ENCODE peak calls at places on chromosomes 12 and 14, in ten cellular contexts. H is GM12891, T is uterus, L is HCT116, G is ovary, R is gastrocnemius medialis, A is spleen, V is heart left ventricle, B is H1, O is IMR-90. M is an unnamed sample.
A peak's percentile ranks its signal among the peaks of the same experiment; 100 is the strongest.

GRCh38 chr14:98952595-98953325 is 319.2 kb downstream of the BCL11B start:
- DNase-seq in O (no peak), G (no peak), H (no peak), A (no peak), B (no peak), R (no peak), L (peak; percentile 23), V (no peak), T (no peak), M (peak; percentile 58)

GRCh38 chr14:90088160-90088559 is 26.4 kb downstream of the KCNK13 start:
- DNase-seq in O (no peak), V (no peak), G (no peak), A (no peak), B (no peak), H (no peak), L (no peak), T (no peak), R (no peak), M (no peak)

GRCh38 chr12:63822352-63822751 is 22.1 kb upstream of the SRGAP1 start:
- DNase-seq in A (no peak), R (no peak), V (no peak), T (no peak), L (no peak), B (no peak), O (peak; percentile 82), H (no peak), G (no peak), M (no peak)

GRCh38 chr14:96184737-96185136 is 19.9 kb upstream of the BDKRB2 start:
- DNase-seq in H (no peak), G (no peak), V (no peak), R (no peak), L (no peak), A (no peak), T (no peak), O (peak; percentile 55), B (no peak), M (no peak)

GRCh38 chr14:43548368-43548767 is 958.7 kb downstream of the FSCB start:
- DNase-seq in V (no peak), H (no peak), B (no peak), A (no peak), O (no peak), L (no peak), G (no peak), T (no peak), R (no peak), M (no peak)

GRCh38 chr12:120835657-120836056 is 68.5 kb downstream of the SPPL3 start:
- DNase-seq in B (no peak), H (no peak), L (no peak), R (no peak), V (no peak), T (no peak), O (no peak), A (no peak), G (no peak), M (no peak)

GRCh38 chr12:96093543-96094196 is 58.3 kb upstream of the LTA4H start:
- DNase-seq in B (no peak), T (no peak), A (no peak), L (no peak), O (no peak), V (no peak), R (no peak), G (no peak), H (no peak), M (no peak)

GRCh38 chr12:86429824-86430223 is 173.6 kb upstream of the MGAT4C start:
- DNase-seq in A (no peak), B (no peak), O (no peak), T (no peak), L (no peak), H (no peak), V (no peak), R (no peak), G (no peak), M (no peak)

GRCh38 chr12:13425766-13426165 is 229.2 kb downstream of the EMP1 start:
- DNase-seq in G (no peak), L (no peak), V (no peak), H (no peak), R (no peak), O (peak; percentile 64), B (no peak), T (no peak), A (no peak), M (peak; percentile 14)

GRCh38 chr12:65823481-65824313 is 586 bp upstream of the HMGA2 start:
- DNase-seq in L (peak; percentile 74), H (no peak), O (peak; percentile 58), R (no peak), G (peak; percentile 51), T (peak; percentile 17), B (no peak), V (peak; percentile 52), A (peak; percentile 74), M (peak; percentile 63)

DNA sequence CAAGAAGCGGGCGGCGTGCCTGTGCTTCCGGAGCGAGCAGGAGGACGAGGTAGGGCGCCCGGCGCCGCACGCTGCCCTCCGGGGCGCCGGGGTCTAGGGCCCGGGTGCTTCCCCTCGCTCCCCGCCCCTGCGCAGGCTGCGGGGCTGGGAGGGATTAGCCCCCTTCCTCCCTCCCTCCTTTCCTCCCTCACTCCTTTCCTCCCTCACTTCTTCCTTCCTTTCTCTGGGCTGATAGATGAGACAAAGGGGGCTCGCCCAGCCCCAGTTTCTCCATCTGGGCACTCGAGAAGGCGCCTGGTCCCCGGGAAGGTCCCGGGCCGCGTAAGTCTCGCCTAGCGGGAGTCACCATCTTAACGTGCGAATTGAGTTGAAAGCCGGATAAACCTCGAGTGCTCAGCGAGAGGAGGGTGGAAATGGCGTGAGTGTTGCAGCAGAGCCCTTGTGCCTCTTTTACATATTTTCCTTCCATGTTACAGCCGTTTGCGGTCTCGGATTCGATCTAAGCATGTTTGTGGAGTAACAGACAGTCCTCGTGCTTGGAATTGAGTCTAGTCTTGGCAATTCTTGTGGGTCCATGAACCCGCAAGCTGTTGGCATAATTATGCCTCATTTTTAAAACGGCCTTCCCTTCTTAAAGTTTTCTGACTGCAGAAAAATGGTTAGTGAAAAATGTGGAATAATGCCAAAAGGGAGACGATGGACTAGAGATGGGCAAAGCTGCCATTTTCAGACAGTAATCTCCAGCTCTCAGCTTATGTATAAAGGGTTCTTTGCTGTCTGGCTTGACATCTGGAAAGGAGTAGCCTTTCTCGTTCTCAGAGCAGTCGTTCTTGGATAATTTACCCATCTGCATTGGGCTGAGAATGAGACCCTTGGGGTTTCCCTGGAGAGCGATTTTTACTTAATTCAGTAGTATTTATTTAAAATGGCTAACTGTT is 917 bp downstream of the NUDT4 start:
- DNase-seq in V (peak; percentile 50), R (no peak), B (no peak), A (peak; percentile 87), H (peak; percentile 43), L (no peak), O (peak; percentile 72), G (peak; percentile 63), T (peak; percentile 40), M (peak; percentile 48)
- TF ChIP-seq POLR2A in V (peak; percentile 17), R (no peak), B (no peak), A (no peak), H (peak; percentile 34), L (no peak), O (peak; percentile 60), G (no peak), T (no peak), M (no peak)

GRCh38 chr12:95003921-95004272 is 400 bp upstream of the NDUFA12 start:
- DNase-seq in G (peak; percentile 37), H (no peak), B (no peak), R (no peak), O (no peak), A (no peak), T (no peak), L (no peak), V (peak; percentile 28), M (no peak)

GRCh38 chr12:95004610-95005009 is 1.1 kb upstream of the NDUFA12 start:
- DNase-seq in T (no peak), B (no peak), O (peak; percentile 24), H (no peak), L (no peak), R (no peak), G (no peak), V (no peak), A (no peak), M (no peak)

GRCh38 chr12:95006206-95006605 is 2.7 kb upstream of the NDUFA12 start:
- DNase-seq in B (no peak), O (no peak), L (no peak), A (no peak), R (no peak), G (no peak), H (no peak), V (no peak), T (no peak), M (no peak)

GRCh38 chr12:95002754-95003153 is 743 bp downstream of the NDUFA12 start:
- DNase-seq in A (no peak), L (no peak), O (no peak), H (no peak), B (no peak), T (no peak), G (no peak), V (no peak), R (no peak), M (no peak)

GRCh38 chr12:95003213-95003920 is at the start of gene NDUFA12:
- DNase-seq in H (peak; percentile 72), O (peak; percentile 96), A (peak; percentile 99), V (peak; percentile 98), L (peak; percentile 94), G (peak; percentile 96), T (peak; percentile 95), B (peak; percentile 96), R (peak; percentile 91), M (peak; percentile 77)
- TF ChIP-seq POLR2A in H (peak; percentile 96), O (peak; percentile 81), A (no peak), V (peak; percentile 87), L (peak; percentile 91), G (peak; percentile 52), T (peak; percentile 44), B (peak; percentile 96), R (peak; percentile 81), M (peak; percentile 86)

GRCh38 chr14:104342435-104343293 is 204.3 kb downstream of the KIF26A start:
- DNase-seq in R (no peak), A (no peak), B (no peak), T (no peak), V (no peak), H (no peak), L (no peak), G (peak; percentile 43), O (no peak), M (no peak)
- TF ChIP-seq POLR2A in R (no peak), A (no peak), B (no peak), T (no peak), V (no peak), H (no peak), L (no peak), G (no peak), O (no peak), M (no peak)

DNA sequence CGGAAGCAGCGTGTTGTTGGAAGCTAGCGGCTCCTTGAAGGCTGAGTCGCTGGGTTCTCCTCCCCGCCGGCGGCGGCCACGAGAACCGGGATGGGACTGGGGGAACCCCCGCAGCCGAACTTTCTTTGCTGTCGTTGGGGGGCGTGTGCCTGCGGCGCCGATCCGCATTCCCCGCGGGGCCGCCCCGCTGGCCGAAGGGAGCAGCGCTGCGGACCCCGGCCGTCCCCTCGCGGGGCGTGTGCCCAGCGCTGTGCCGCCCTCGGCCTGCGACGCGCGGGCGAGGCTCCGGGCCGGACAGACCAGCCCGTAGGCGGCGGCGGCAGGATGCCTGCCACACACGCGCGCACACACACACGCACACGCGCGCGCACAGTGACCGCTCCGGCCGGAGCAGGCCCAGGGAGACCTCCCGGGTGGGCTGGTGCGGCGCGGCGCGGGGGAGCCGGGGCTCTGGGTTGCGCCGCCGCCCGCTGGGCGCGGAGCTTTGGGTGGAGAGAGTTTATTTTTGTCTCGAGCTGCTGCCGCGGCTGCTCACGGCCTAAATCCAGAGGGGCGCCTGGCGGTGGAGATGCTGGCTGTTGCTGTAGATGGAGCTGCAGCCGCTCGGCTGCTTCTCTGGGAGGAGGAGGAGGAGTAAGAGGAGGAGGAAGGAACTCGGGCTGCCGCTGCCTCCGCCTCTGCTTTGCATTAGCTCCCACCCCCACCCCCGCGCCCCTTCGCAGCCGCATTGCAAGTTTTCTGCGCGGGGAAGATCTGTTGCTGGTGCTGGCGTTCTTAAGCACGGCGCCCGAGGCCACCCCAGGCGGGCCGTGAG is at the start of gene SAMD4A:
- DNase-seq in B (no peak), O (peak; percentile 86), L (no peak), V (peak; percentile 91), R (peak; percentile 82), A (peak; percentile 94), H (peak; percentile 53), T (peak; percentile 78), G (peak; percentile 74), M (no peak)
- TF ChIP-seq POLR2A in B (no peak), O (peak; percentile 28), L (peak; percentile 14), V (peak; percentile 44), R (peak; percentile 79), A (no peak), H (no peak), T (peak; percentile 40), G (peak; percentile 64), M (peak; percentile 7)